ENCODE peak calls at places on chromosomes 6 and 20, in ten cellular contexts. One of them, this sample, is unnamed.

GRCh38 chr20:34579191-34579661 is 20.7 kb downstream of the MAP1LC3A start:
- DNase-seq in activated CD4-positive, alpha-beta T cell treated with anti-CD3 and anti-CD28 coated beads for 48 hours: no peak
- DNase-seq in ACHN: peak
- DNase-seq in H54: peak
- DNase-seq in HL-60: no peak
- DNase-seq in stimulated activated CD4-positive, alpha-beta T cell treated with anti-CD3 and anti-CD28 coated beads, TNF-alpha, amount 100 ng/mL, for 4 hours: no peak
- DNase-seq in mucosa of descending colon: peak
- DNase-seq in A549: peak
- DNase-seq in tibial nerve: peak
- DNase-seq in RPMI8226: no peak
- DNase-seq in this sample: peak

GRCh38 chr20:16417001-16417400 is 156.2 kb downstream of the KIF16B start:
- DNase-seq in activated CD4-positive, alpha-beta T cell treated with anti-CD3 and anti-CD28 coated beads for 48 hours: no peak
- DNase-seq in ACHN: peak
- DNase-seq in H54: no peak
- DNase-seq in HL-60: no peak
- DNase-seq in stimulated activated CD4-positive, alpha-beta T cell treated with anti-CD3 and anti-CD28 coated beads, TNF-alpha, amount 100 ng/mL, for 4 hours: no peak
- DNase-seq in mucosa of descending colon: no peak
- DNase-seq in A549: no peak
- DNase-seq in tibial nerve: no peak
- DNase-seq in RPMI8226: no peak
- DNase-seq in this sample: no peak

GRCh38 chr6:56482525-56482924 is 160.2 kb downstream of the DST start:
- DNase-seq in activated CD4-positive, alpha-beta T cell treated with anti-CD3 and anti-CD28 coated beads for 48 hours: no peak
- DNase-seq in ACHN: no peak
- DNase-seq in H54: no peak
- DNase-seq in HL-60: no peak
- DNase-seq in stimulated activated CD4-positive, alpha-beta T cell treated with anti-CD3 and anti-CD28 coated beads, TNF-alpha, amount 100 ng/mL, for 4 hours: no peak
- DNase-seq in mucosa of descending colon: no peak
- DNase-seq in A549: no peak
- DNase-seq in tibial nerve: no peak
- DNase-seq in RPMI8226: no peak
- DNase-seq in this sample: no peak

GRCh38 chr6:116772450-116772849 is 6.9 kb upstream of the FAM162B start:
- DNase-seq in activated CD4-positive, alpha-beta T cell treated with anti-CD3 and anti-CD28 coated beads for 48 hours: no peak
- DNase-seq in ACHN: no peak
- DNase-seq in H54: no peak
- DNase-seq in HL-60: no peak
- DNase-seq in stimulated activated CD4-positive, alpha-beta T cell treated with anti-CD3 and anti-CD28 coated beads, TNF-alpha, amount 100 ng/mL, for 4 hours: no peak
- DNase-seq in mucosa of descending colon: no peak
- DNase-seq in A549: no peak
- DNase-seq in tibial nerve: no peak
- DNase-seq in RPMI8226: no peak
- DNase-seq in this sample: no peak

GRCh38 chr6:163416640-163417253 is 2.2 kb downstream of the QKI start:
- DNase-seq in activated CD4-positive, alpha-beta T cell treated with anti-CD3 and anti-CD28 coated beads for 48 hours: peak
- DNase-seq in ACHN: peak
- DNase-seq in H54: no peak
- DNase-seq in HL-60: no peak
- DNase-seq in stimulated activated CD4-positive, alpha-beta T cell treated with anti-CD3 and anti-CD28 coated beads, TNF-alpha, amount 100 ng/mL, for 4 hours: no peak
- DNase-seq in mucosa of descending colon: no peak
- DNase-seq in A549: peak
- DNase-seq in tibial nerve: no peak
- DNase-seq in RPMI8226: peak
- DNase-seq in this sample: peak

GRCh38 chr20:48841196-48841860 is 13.5 kb upstream of the PREX1 start:
- DNase-seq in activated CD4-positive, alpha-beta T cell treated with anti-CD3 and anti-CD28 coated beads for 48 hours: no peak
- DNase-seq in ACHN: no peak
- DNase-seq in H54: no peak
- DNase-seq in HL-60: no peak
- DNase-seq in stimulated activated CD4-positive, alpha-beta T cell treated with anti-CD3 and anti-CD28 coated beads, TNF-alpha, amount 100 ng/mL, for 4 hours: no peak
- DNase-seq in mucosa of descending colon: no peak
- DNase-seq in A549: no peak
- DNase-seq in tibial nerve: no peak
- DNase-seq in RPMI8226: no peak
- DNase-seq in this sample: no peak

GRCh38 chr6:87152528-87152950 is 2.8 kb upstream of the ZNF292 start:
- DNase-seq in activated CD4-positive, alpha-beta T cell treated with anti-CD3 and anti-CD28 coated beads for 48 hours: no peak
- DNase-seq in ACHN: no peak
- DNase-seq in H54: no peak
- DNase-seq in HL-60: no peak
- DNase-seq in stimulated activated CD4-positive, alpha-beta T cell treated with anti-CD3 and anti-CD28 coated beads, TNF-alpha, amount 100 ng/mL, for 4 hours: no peak
- DNase-seq in mucosa of descending colon: no peak
- DNase-seq in A549: no peak
- DNase-seq in tibial nerve: no peak
- DNase-seq in RPMI8226: no peak
- DNase-seq in this sample: peak

GRCh38 chr6:41040101-41040910 is 1.3 kb upstream of the UNC5CL start:
- DNase-seq in activated CD4-positive, alpha-beta T cell treated with anti-CD3 and anti-CD28 coated beads for 48 hours: peak
- DNase-seq in ACHN: peak
- DNase-seq in H54: peak
- DNase-seq in HL-60: no peak
- DNase-seq in stimulated activated CD4-positive, alpha-beta T cell treated with anti-CD3 and anti-CD28 coated beads, TNF-alpha, amount 100 ng/mL, for 4 hours: no peak
- DNase-seq in mucosa of descending colon: peak
- DNase-seq in A549: peak
- DNase-seq in tibial nerve: no peak
- DNase-seq in RPMI8226: no peak
- DNase-seq in this sample: peak

GRCh38 chr6:53413326-53413725 is 64.6 kb upstream of the ELOVL5 start:
- DNase-seq in activated CD4-positive, alpha-beta T cell treated with anti-CD3 and anti-CD28 coated beads for 48 hours: no peak
- DNase-seq in ACHN: no peak
- DNase-seq in H54: no peak
- DNase-seq in HL-60: no peak
- DNase-seq in stimulated activated CD4-positive, alpha-beta T cell treated with anti-CD3 and anti-CD28 coated beads, TNF-alpha, amount 100 ng/mL, for 4 hours: no peak
- DNase-seq in mucosa of descending colon: no peak
- DNase-seq in A549: no peak
- DNase-seq in tibial nerve: no peak
- DNase-seq in RPMI8226: no peak
- DNase-seq in this sample: no peak

GRCh38 chr6:135498178-135498841 is 770 bp upstream of the AHI1 start:
- DNase-seq in activated CD4-positive, alpha-beta T cell treated with anti-CD3 and anti-CD28 coated beads for 48 hours: peak
- DNase-seq in ACHN: peak
- DNase-seq in H54: peak
- DNase-seq in HL-60: peak
- DNase-seq in stimulated activated CD4-positive, alpha-beta T cell treated with anti-CD3 and anti-CD28 coated beads, TNF-alpha, amount 100 ng/mL, for 4 hours: peak
- DNase-seq in mucosa of descending colon: peak
- DNase-seq in A549: peak
- DNase-seq in tibial nerve: peak
- DNase-seq in RPMI8226: peak
- DNase-seq in this sample: peak

This sample was measured in fibroblast of mammary gland.